ENCODE peak calls at places on chromosomes 6 and 20, in seven cellular contexts. V is body of pancreas, E is SHP77, I is testis, A is WERI-Rb-1, B is lung microvascular endothelial cell, H is NCI-H146. G is an unnamed sample.

GRCh38 chr20:11084508-11084907 is 410.7 kb upstream of the JAG1 start:
- DNase-seq in H (no peak), I (no peak), B (no peak), A (no peak), E (no peak), V (no peak), G (no peak)

GRCh38 chr6:44704240-44705150 is 317.0 kb downstream of the CDC5L start:
- DNase-seq in A (no peak), B (no peak), I (no peak), V (no peak), E (no peak), H (no peak), G (no peak)

GRCh38 chr6:707576-708236 is 14.8 kb upstream of the EXOC2 start:
- DNase-seq in I (no peak), V (no peak), E (no peak), B (no peak), H (no peak), A (no peak), G (peak; percentile 74)

GRCh38 chr6:158069800-158070195 is 88.1 kb downstream of the SYNJ2 start:
- DNase-seq in I (no peak), B (peak; percentile 97), V (no peak), E (no peak), A (no peak), H (no peak), G (no peak)

GRCh38 chr6:42451146-42451594 is 556 bp downstream of the TRERF1 start:
- DNase-seq in E (no peak), I (no peak), A (no peak), V (no peak), B (peak; percentile 32), H (no peak), G (no peak)

GRCh38 chr6:104909140-104909525 is 47.8 kb upstream of the LIN28B start:
- DNase-seq in H (no peak), E (no peak), A (no peak), I (no peak), B (no peak), V (no peak), G (no peak)

GRCh38 chr6:1382883-1383728 is 6.3 kb upstream of the FOXF2 start:
- DNase-seq in H (no peak), A (no peak), I (no peak), V (no peak), E (no peak), B (no peak), G (no peak)

GRCh38 chr20:49006446-49006980 is 39.6 kb upstream of the CSE1L start:
- DNase-seq in E (no peak), B (no peak), V (no peak), A (no peak), H (no peak), I (no peak), G (no peak)

GRCh38 chr6:85464722-85465150 is 14.9 kb downstream of the NT5E start:
- DNase-seq in V (no peak), H (no peak), A (no peak), E (no peak), B (peak; percentile 97), I (no peak), G (no peak)

GRCh38 chr6:42727084-42727601 is 4.7 kb upstream of the PRPH2 start:
- DNase-seq in V (no peak), I (peak; percentile 74), A (peak; percentile 78), H (no peak), B (peak; percentile 31), E (peak; percentile 62), G (no peak)

GRCh38 chr6:3251462-3252314 is 7.1 kb upstream of the PSMG4 start:
- DNase-seq in B (peak; percentile 77), I (peak; percentile 78), H (peak; percentile 80), E (peak; percentile 50), V (peak; percentile 88), A (peak; percentile 98), G (peak; percentile 89)

GRCh38 chr6:31574106-31575061 is 981 bp upstream of the TNF start:
- DNase-seq in A (no peak), I (no peak), V (no peak), B (no peak), H (no peak), E (no peak), G (no peak)

GRCh38 chr6:158381214-158381613 is 68.9 kb downstream of the TULP4 start:
- DNase-seq in B (no peak), E (no peak), A (no peak), V (no peak), I (no peak), H (no peak), G (peak; percentile 58)

GRCh38 chr6:132023490-132023889 is 72.3 kb upstream of the CCN2 start:
- DNase-seq in H (no peak), B (no peak), V (no peak), I (no peak), A (no peak), E (no peak), G (no peak)

GRCh38 chr20:64217539-64217938 is 38.0 kb upstream of the PCMTD2 start:
- DNase-seq in B (no peak), A (peak; percentile 77), E (no peak), V (no peak), H (no peak), I (peak; percentile 91), G (peak; percentile 1)

GRCh38 chr6:89506716-89507597 is 74.0 kb downstream of the ANKRD6 start:
- DNase-seq in I (no peak), V (no peak), B (no peak), E (no peak), A (no peak), H (peak; percentile 20), G (peak; percentile 41)

GRCh38 chr6:74091133-74091793 is 395.3 kb downstream of the CD109 start:
- DNase-seq in V (no peak), H (peak; percentile 36), B (peak; percentile 57), I (no peak), A (no peak), E (peak; percentile 41), G (peak; percentile 48)

GRCh38 chr20:35339007-35339406 is 46.8 kb upstream of the FAM83C start:
- DNase-seq in I (no peak), H (no peak), V (no peak), A (no peak), B (peak; percentile 19), E (no peak), G (no peak)

GRCh38 chr6:14524319-14524718 is 406.7 kb downstream of the CD83 start:
- DNase-seq in I (peak; percentile 21), E (no peak), A (no peak), V (no peak), B (no peak), H (no peak), G (no peak)

GRCh38 chr6:26141378-26141901 is 54.2 kb downstream of the HFE start:
- DNase-seq in I (peak; percentile 50), B (no peak), E (no peak), A (no peak), V (peak; percentile 43), H (peak; percentile 15), G (peak; percentile 22)

GRCh38 chr6:155832596-155832995 is 377.0 kb upstream of the NOX3 start:
- DNase-seq in V (no peak), I (no peak), E (no peak), H (no peak), B (peak; percentile 79), A (no peak), G (peak; percentile 40)

GRCh38 chr6:157755032-157755751 is 67.9 kb upstream of the SNX9 start:
- DNase-seq in B (no peak), H (no peak), A (no peak), I (no peak), V (no peak), E (no peak), G (no peak)

GRCh38 chr20:3115190-3116107 is 30.9 kb upstream of the AVP start:
- DNase-seq in I (peak; percentile 38), V (peak; percentile 20), A (peak; percentile 56), B (peak; percentile 56), E (peak; percentile 35), H (peak; percentile 76), G (peak; percentile 80)

GRCh38 chr20:63955846-63956663 is at the start of gene UCKL1:
- DNase-seq in I (peak; percentile 93), E (peak; percentile 88), V (peak; percentile 95), H (peak; percentile 96), B (peak; percentile 91), A (peak; percentile 76), G (peak; percentile 91)

GRCh38 chr6:156564128-156564806 is 212.9 kb upstream of the ARID1B start:
- DNase-seq in B (peak; percentile 66), A (peak; percentile 81), V (peak; percentile 84), H (peak; percentile 87), I (peak; percentile 88), E (peak; percentile 67), G (peak; percentile 89)

GRCh38 chr20:53752971-53753879 is 159.6 kb upstream of the ZNF217 start:
- DNase-seq in B (peak; percentile 5), H (no peak), A (no peak), I (no peak), V (no peak), E (no peak), G (no peak)

GRCh38 chr6:22601941-22602340 is 32.6 kb downstream of the HDGFL1 start:
- DNase-seq in H (no peak), E (no peak), V (no peak), B (no peak), A (no peak), I (no peak), G (no peak)

GRCh38 chr20:2480381-2480780 is 9.8 kb upstream of the SNRPB start:
- DNase-seq in H (no peak), V (no peak), I (no peak), B (no peak), E (no peak), A (no peak), G (no peak)

GRCh38 chr6:132490024-132490423 is 22.9 kb downstream of the STX7 start:
- DNase-seq in V (no peak), H (no peak), B (peak; percentile 89), A (no peak), I (no peak), E (no peak), G (no peak)

GRCh38 chr6:137666202-137666774 is 172.1 kb upstream of the OLIG3 start:
- DNase-seq in H (no peak), E (no peak), V (no peak), B (no peak), A (no peak), I (no peak), G (no peak)

GRCh38 chr20:16785221-16785620 is 37.1 kb downstream of the OTOR start:
- DNase-seq in V (no peak), I (no peak), B (no peak), E (no peak), A (no peak), H (no peak), G (no peak)

GRCh38 chr20:31666258-31667042 is 28.7 kb downstream of the COX4I2 start:
- DNase-seq in E (no peak), I (peak; percentile 48), H (no peak), V (no peak), A (peak; percentile 87), B (no peak), G (no peak)

GRCh38 chr6:80541886-80542285 is 435.4 kb downstream of the BCKDHB start:
- DNase-seq in E (no peak), I (no peak), B (no peak), H (no peak), A (no peak), V (no peak), G (no peak)